ENCODE peak calls at places on chromosome 17, in six cellular contexts. M, S, J, Y, P and X are unnamed samples.

GRCh38 chr17:62966426-62967110 is 533 bp downstream of the TANC2 start:
- DNase-seq in Y (no peak), P (peak), S (peak), J (peak), M (peak), X (no peak)

GRCh38 chr17:81933178-81933699 is 3.9 kb downstream of the PYCR1 start:
- DNase-seq in M (no peak), J (no peak), S (no peak), Y (no peak), P (no peak), X (no peak)

GRCh38 chr17:78973792-78974520 is 5.8 kb downstream of the LGALS3BP start:
- DNase-seq in S (no peak), P (no peak), J (no peak), M (no peak), Y (no peak), X (no peak)

GRCh38 chr17:20118280-20118679 is 109.1 kb downstream of the SPECC1 start:
- DNase-seq in M (no peak), J (no peak), S (no peak), Y (no peak), P (no peak), X (no peak)

GRCh38 chr17:75457047-75457654 is 716 bp downstream of the TMEM94 start:
- DNase-seq in S (no peak), Y (peak), J (peak), M (peak), P (peak), X (no peak)

GRCh38 chr17:37743875-37744632 is 805 bp downstream of the HNF1B start:
- DNase-seq in Y (no peak), P (peak), M (peak), J (no peak), S (no peak), X (no peak)

GRCh38 chr17:75697651-75698291 is 23.5 kb upstream of the ITGB4 start:
- DNase-seq in P (peak), S (no peak), Y (no peak), M (peak), J (peak), X (no peak)

GRCh38 chr17:6749519-6749918 is 6.3 kb upstream of the XAF1 start:
- DNase-seq in P (no peak), S (no peak), M (no peak), Y (no peak), J (no peak), X (no peak)

GRCh38 chr17:12522743-12523181 is 142.9 kb upstream of the MYOCD start:
- DNase-seq in P (peak), J (no peak), M (peak), S (peak), Y (peak), X (no peak)